ENCODE peak calls at places on chromosomes 1 and 21, in six cellular contexts. N is right atrium auricular region, Q is H9, M is spleen, J is left ventricle myocardium inferior, U is OCI-LY7. C is an unnamed sample.

GRCh38 chr1:199172286-199173124 is 533.7 kb downstream of the PTPRC start:
- DNase-seq in N (no peak), Q (no peak), M (no peak), J (no peak), U (no peak), C (no peak)

GRCh38 chr1:230796626-230797025 is 49.4 kb downstream of the CAPN9 start:
- DNase-seq in N (peak), Q (no peak), M (no peak), J (no peak), U (no peak), C (peak)

GRCh38 chr21:45544449-45545235 is 2.4 kb upstream of the SLC19A1 start:
- DNase-seq in N (peak), Q (peak), M (peak), J (peak), U (no peak), C (no peak)

GRCh38 chr1:111719561-111720239 is 19.5 kb downstream of the INKA2 start:
- DNase-seq in N (no peak), Q (no peak), M (no peak), J (peak), U (no peak), C (no peak)

GRCh38 chr1:50973875-50974617 is 4.0 kb downstream of the CDKN2C start:
- DNase-seq in N (no peak), Q (peak), M (no peak), J (no peak), U (no peak), C (no peak)

GRCh38 chr1:245441699-245442098 is 286.9 kb downstream of the KIF26B start:
- DNase-seq in N (no peak), Q (no peak), M (no peak), J (no peak), U (no peak), C (no peak)

GRCh38 chr1:203662821-203663220 is 36.2 kb downstream of the ATP2B4 start:
- DNase-seq in N (no peak), Q (no peak), M (no peak), J (no peak), U (no peak), C (no peak)

GRCh38 chr1:89459081-89459480 is 65.5 kb upstream of the LRRC8B start:
- DNase-seq in N (no peak), Q (no peak), M (no peak), J (no peak), U (no peak), C (no peak)

GRCh38 chr1:25743164-25744139 is 56.5 kb upstream of the SELENON start:
- DNase-seq in N (peak), Q (no peak), M (peak), J (peak), U (no peak), C (peak)

GRCh38 chr21:31347435-31348032 is 3.5 kb upstream of the TIAM1 start:
- DNase-seq in N (no peak), Q (no peak), M (no peak), J (no peak), U (peak), C (no peak)

GRCh38 chr1:184485731-184486723 is 99.2 kb downstream of the C1orf21 start:
- DNase-seq in N (no peak), Q (no peak), M (no peak), J (no peak), U (no peak), C (no peak)

GRCh38 chr1:16324456-16324890 is 27.8 kb downstream of the FBXO42 start:
- DNase-seq in N (no peak), Q (no peak), M (no peak), J (no peak), U (no peak), C (no peak)

GRCh38 chr1:207904377-207904902 is 6.5 kb downstream of the CD34 start:
- DNase-seq in N (no peak), Q (no peak), M (no peak), J (no peak), U (no peak), C (no peak)

GRCh38 chr21:32496536-32496935 is 84.0 kb downstream of the EVA1C start:
- DNase-seq in N (no peak), Q (no peak), M (no peak), J (no peak), U (no peak), C (no peak)

GRCh38 chr1:185409763-185410528 is 92.9 kb upstream of the IVNS1ABP start:
- DNase-seq in N (no peak), Q (no peak), M (no peak), J (no peak), U (no peak), C (no peak)

GRCh38 chr1:23784846-23785245 is 6.1 kb upstream of the LYPLA2 start:
- DNase-seq in N (no peak), Q (no peak), M (no peak), J (no peak), U (no peak), C (no peak)

GRCh38 chr1:230834292-230834691 is 34.0 kb downstream of the C1orf198 start:
- DNase-seq in N (peak), Q (no peak), M (no peak), J (no peak), U (no peak), C (peak)

GRCh38 chr1:20601123-20601825 is 12.4 kb downstream of the CDA start:
- DNase-seq in N (no peak), Q (no peak), M (no peak), J (no peak), U (peak), C (no peak)

GRCh38 chr1:209600541-209600940 is 17.0 kb downstream of the CAMK1G start:
- DNase-seq in N (no peak), Q (no peak), M (no peak), J (no peak), U (no peak), C (no peak)

GRCh38 chr1:44084998-44085675 is 33.5 kb upstream of the KLF17 start:
- DNase-seq in N (no peak), Q (no peak), M (no peak), J (no peak), U (no peak), C (no peak)

GRCh38 chr1:227894831-227895451 is 52.8 kb downstream of the WNT9A start:
- DNase-seq in N (peak), Q (peak), M (no peak), J (no peak), U (no peak), C (no peak)

GRCh38 chr1:94048413-94049164 is 72.4 kb downstream of the ABCA4 start:
- DNase-seq in N (peak), Q (peak), M (no peak), J (no peak), U (no peak), C (no peak)
- H3K27ac ChIP-seq in N (peak), Q (no peak), M (peak), J (peak), U (no peak), C (peak)

GRCh38 chr1:12012560-12013316 is 6.6 kb upstream of the MIIP start:
- DNase-seq in N (no peak), Q (no peak), M (no peak), J (no peak), U (no peak), C (no peak)
- H3K27ac ChIP-seq in N (peak), Q (no peak), M (no peak), J (no peak), U (no peak), C (no peak)

GRCh38 chr1:1351511-1352427 is 2.6 kb upstream of the DVL1 start:
- DNase-seq in N (peak), Q (no peak), M (no peak), J (peak), U (no peak), C (no peak)
- H3K27ac ChIP-seq in N (peak), Q (no peak), M (peak), J (peak), U (no peak), C (peak)

GRCh38 chr1:41670558-41670957 is 186.1 kb upstream of the EDN2 start:
- DNase-seq in N (no peak), Q (no peak), M (no peak), J (no peak), U (no peak), C (no peak)
- H3K27ac ChIP-seq in N (no peak), Q (no peak), M (no peak), J (no peak), U (no peak), C (no peak)

GRCh38 chr1:190478193-190479007 is 736 bp upstream of the BRINP3 start:
- DNase-seq in N (no peak), Q (peak), M (no peak), J (no peak), U (no peak), C (no peak)
- H3K27ac ChIP-seq in N (peak), Q (no peak), M (no peak), J (no peak), U (no peak), C (peak)

GRCh38 chr1:36343651-36344394 is 20.4 kb upstream of the EVA1B start:
- DNase-seq in N (no peak), Q (no peak), M (peak), J (no peak), U (no peak), C (no peak)
- H3K27ac ChIP-seq in N (no peak), Q (no peak), M (peak), J (peak), U (no peak), C (no peak)

GRCh38 chr1:193700710-193701355 is 514.4 kb upstream of the B3GALT2 start:
- DNase-seq in N (no peak), Q (no peak), M (no peak), J (no peak), U (no peak), C (no peak)
- H3K27ac ChIP-seq in N (no peak), Q (no peak), M (no peak), J (no peak), U (no peak), C (no peak)

GRCh38 chr1:8158995-8159394 is 132.9 kb upstream of the ERRFI1 start:
- DNase-seq in N (no peak), Q (no peak), M (no peak), J (no peak), U (no peak), C (no peak)

GRCh38 chr1:8155528-8156186 is 129.5 kb upstream of the ERRFI1 start:
- DNase-seq in N (no peak), Q (peak), M (no peak), J (no peak), U (no peak), C (no peak)

GRCh38 chr1:8154621-8155052 is 128.5 kb upstream of the ERRFI1 start:
- DNase-seq in N (no peak), Q (no peak), M (no peak), J (no peak), U (no peak), C (no peak)

GRCh38 chr1:8159470-8160024 is 133.4 kb upstream of the ERRFI1 start:
- DNase-seq in N (no peak), Q (no peak), M (no peak), J (no peak), U (no peak), C (no peak)

GRCh38 chr1:8157765-8158164 is 131.7 kb upstream of the ERRFI1 start:
- DNase-seq in N (no peak), Q (no peak), M (no peak), J (no peak), U (no peak), C (no peak)
- H3K27ac ChIP-seq in N (no peak), Q (no peak), M (no peak), J (no peak), U (no peak), C (peak)

C was measured in esophagus muscularis mucosa.